ENCODE peak calls at places on chromosomes 6 and 20, in five cellular contexts. Y is SK-N-SH, X is HepG2, H is K562, A is HCT116. Z is an unnamed sample.

GRCh38 chr6:80174931-80175572 is 68.6 kb downstream of the BCKDHB start:
- DNase-seq in Y (no peak), X (no peak), H (no peak), A (no peak), Z (no peak)

GRCh38 chr20:14264869-14265268 is 72.5 kb downstream of the FLRT3 start:
- DNase-seq in A (no peak), Y (peak), H (no peak), X (peak), Z (peak)

GRCh38 chr6:15602144-15602543 is 60.7 kb downstream of the DTNBP1 start:
- DNase-seq in H (peak), X (no peak), A (no peak), Y (no peak), Z (no peak)

GRCh38 chr6:138833819-138834539 is 38.1 kb downstream of the ECT2L start:
- DNase-seq in H (no peak), A (no peak), Y (no peak), X (no peak), Z (no peak)

GRCh38 chr20:3041818-3042504 is 1.5 kb upstream of the GNRH2 start:
- DNase-seq in A (no peak), X (no peak), Y (no peak), H (no peak), Z (no peak)

GRCh38 chr6:14707971-14708465 is 537.9 kb upstream of the JARID2 start:
- DNase-seq in Y (no peak), A (no peak), H (no peak), X (no peak), Z (no peak)

GRCh38 chr20:36644032-36644712 is 1.8 kb downstream of the SLA2 start:
- DNase-seq in X (no peak), Y (no peak), A (no peak), H (no peak), Z (no peak)

GRCh38 chr6:37381579-37381978 is 27.8 kb downstream of the RNF8 start:
- DNase-seq in A (peak), H (peak), X (peak), Y (peak), Z (peak)

GRCh38 chr6:132909742-132910141 is 95.4 kb downstream of the RPS12 start:
- DNase-seq in Y (no peak), H (no peak), X (no peak), A (no peak), Z (no peak)

GRCh38 chr6:157233686-157234085 is 89.6 kb downstream of the TMEM242 start:
- DNase-seq in A (no peak), Y (no peak), H (no peak), X (no peak), Z (no peak)

GRCh38 chr6:15280023-15280422 is 34.2 kb downstream of the JARID2 start:
- DNase-seq in H (no peak), X (peak), Y (no peak), A (no peak), Z (no peak)

GRCh38 chr6:42907336-42907735 is 8.5 kb upstream of the PTCRA start:
- DNase-seq in H (no peak), A (no peak), Y (no peak), X (no peak), Z (no peak)

GRCh38 chr20:12729326-12729725 is 279.4 kb upstream of the SPTLC3 start:
- DNase-seq in H (no peak), Y (no peak), A (no peak), X (no peak), Z (no peak)

GRCh38 chr20:36645998-36646397 is at the start of gene SLA2:
- DNase-seq in A (no peak), Y (no peak), H (no peak), X (no peak), Z (no peak)

GRCh38 chr20:460707-461106 is 1.6 kb downstream of the TBC1D20 start:
- DNase-seq in Y (peak), H (no peak), X (peak), A (no peak), Z (peak)

GRCh38 chr6:144931172-144932035 is 646.3 kb downstream of the UTRN start:
- DNase-seq in Y (peak), H (peak), A (no peak), X (peak), Z (peak)

GRCh38 chr6:33954453-33954852 is 150.7 kb upstream of the MLN start:
- DNase-seq in Y (no peak), H (no peak), X (no peak), A (no peak), Z (no peak)

GRCh38 chr6:3962897-3963296 is 113.7 kb downstream of the FAM50B start:
- DNase-seq in Y (no peak), X (no peak), A (no peak), H (no peak), Z (peak)

GRCh38 chr20:23937303-23938117 is 51.1 kb downstream of the GGTLC1 start:
- DNase-seq in A (peak), Y (peak), X (peak), H (peak), Z (peak)

GRCh38 chr6:35474129-35474977 is 6.2 kb downstream of the RPL10A start:
- DNase-seq in H (no peak), Y (no peak), X (no peak), A (no peak), Z (no peak)

GRCh38 chr20:47654370-47654769 is 130.9 kb downstream of the SULF2 start:
- DNase-seq in A (no peak), H (no peak), X (no peak), Y (no peak), Z (no peak)

GRCh38 chr6:45445749-45446454 is 68.2 kb upstream of the SUPT3H start:
- DNase-seq in H (peak), A (peak), X (peak), Y (peak), Z (peak)

GRCh38 chr6:73523434-73524123 is 2.7 kb upstream of the EEF1A1 start:
- DNase-seq in H (peak), Y (no peak), X (peak), A (peak), Z (peak)

GRCh38 chr6:1285589-1286340 is 26.1 kb upstream of the FOXQ1 start:
- DNase-seq in Y (no peak), A (no peak), H (no peak), X (no peak), Z (no peak)

GRCh38 chr6:16067568-16067967 is 61.3 kb upstream of the MYLIP start:
- DNase-seq in H (no peak), Y (no peak), A (no peak), X (no peak), Z (no peak)

GRCh38 chr6:119895626-119896025 is 546.1 kb upstream of the MAN1A1 start:
- DNase-seq in X (no peak), A (no peak), Y (no peak), H (no peak), Z (no peak)

GRCh38 chr6:43806758-43807227 is 36.8 kb downstream of the VEGFA start:
- DNase-seq in H (no peak), A (no peak), Y (no peak), X (no peak), Z (no peak)

GRCh38 chr6:5851261-5851757 is 155.4 kb downstream of the NRN1 start:
- DNase-seq in A (no peak), H (peak), Y (no peak), X (no peak), Z (no peak)

GRCh38 chr6:138817799-138818198 is 21.9 kb downstream of the ECT2L start:
- DNase-seq in H (no peak), X (no peak), A (peak), Y (no peak), Z (peak)

GRCh38 chr6:91812596-91813274 is 1225.9 kb upstream of the MAP3K7 start:
- DNase-seq in Y (no peak), H (no peak), A (no peak), X (no peak), Z (no peak)

DNA sequence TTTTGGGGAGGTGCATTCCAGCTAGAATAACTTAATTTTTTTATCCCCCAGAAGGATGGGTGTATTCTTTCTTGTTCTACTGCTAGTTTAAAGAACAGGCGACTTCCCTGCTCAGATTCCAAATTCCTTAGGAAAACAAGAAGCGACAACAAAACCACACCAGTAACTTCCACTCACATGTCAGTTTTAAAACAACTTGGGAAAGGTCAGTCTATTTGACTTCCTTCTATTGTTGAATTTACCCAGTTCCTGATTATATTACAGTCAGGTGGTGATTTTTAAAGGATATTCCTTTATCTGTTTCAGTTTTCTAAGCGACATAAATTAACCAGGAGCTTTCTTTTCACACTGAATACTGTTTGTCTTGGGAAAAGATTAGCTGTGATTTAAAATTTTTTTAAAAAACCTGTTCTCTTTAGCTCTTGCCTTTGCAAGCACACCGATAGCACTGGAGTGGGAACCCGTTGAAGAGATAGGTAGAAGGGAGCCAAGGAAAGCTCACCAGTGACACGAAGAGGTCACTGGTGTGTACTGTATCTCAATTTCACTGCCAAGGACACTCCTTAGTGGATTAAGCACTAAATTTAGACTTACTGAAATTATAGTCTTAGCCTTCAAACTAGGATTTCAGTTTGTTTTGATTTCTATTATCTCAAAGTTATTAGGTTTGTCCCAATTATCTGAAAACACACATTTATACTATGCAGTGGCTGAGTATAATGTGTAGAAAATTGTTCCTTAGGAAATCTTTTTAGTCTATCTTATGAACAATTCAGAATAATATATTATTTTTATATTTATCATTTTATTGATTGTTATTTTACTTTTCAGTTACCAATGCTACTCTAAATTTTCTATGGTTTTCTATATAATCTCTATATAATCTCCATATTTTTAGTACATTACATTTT is 22.3 kb downstream of the MARCKS start:
- DNase-seq in A (peak), Y (peak), H (peak), X (peak), Z (no peak)
- TF ChIP-seq JUND in A (no peak), Y (no peak), H (no peak), X (no peak), Z (no peak)

GRCh38 chr6:81787313-81788068 is 35.0 kb upstream of the TENT5A start:
- DNase-seq in A (no peak), Y (no peak), H (no peak), X (peak), Z (no peak)

GRCh38 chr6:81786159-81786558 is 33.7 kb upstream of the TENT5A start:
- DNase-seq in H (no peak), A (no peak), Y (no peak), X (no peak), Z (no peak)

GRCh38 chr6:81783893-81784292 is 31.4 kb upstream of the TENT5A start:
- DNase-seq in A (no peak), Y (no peak), H (no peak), X (no peak), Z (no peak)

GRCh38 chr6:81788748-81789147 is 36.3 kb upstream of the TENT5A start:
- DNase-seq in H (no peak), Y (no peak), A (no peak), X (peak), Z (no peak)

GRCh38 chr6:81785340-81785739 is 32.9 kb upstream of the TENT5A start:
- DNase-seq in A (no peak), X (no peak), Y (no peak), H (no peak), Z (no peak)
- TF ChIP-seq JUND in A (no peak), X (no peak), Y (no peak), H (no peak), Z (no peak)

GRCh38 chr6:169890901-169891300 is 139.5 kb downstream of the ERMARD start:
- DNase-seq in X (no peak), A (no peak), Y (peak), H (no peak), Z (no peak)
- TF ChIP-seq JUND in X (no peak), A (no peak), Y (no peak), H (no peak), Z (no peak)

DNA sequence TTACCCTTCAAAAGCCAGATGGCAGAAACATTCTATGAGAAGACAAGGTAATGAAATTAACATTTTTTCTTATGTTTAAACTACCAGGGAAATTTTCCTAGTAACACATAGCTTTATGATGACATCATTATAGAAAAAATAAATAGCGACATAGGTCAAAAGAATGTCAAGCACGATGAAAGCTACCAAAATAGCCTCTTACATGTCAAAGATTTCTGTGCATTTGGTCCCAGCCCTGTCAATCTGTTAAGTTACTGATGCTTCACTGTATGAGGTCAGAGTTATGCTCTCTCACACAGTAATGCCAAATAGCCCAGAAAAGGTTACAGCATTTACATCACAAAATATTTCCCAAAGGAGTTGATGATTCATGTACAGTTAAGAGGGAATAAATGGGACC is 199.8 kb upstream of the DEFB112 start:
- DNase-seq in A (no peak), X (peak), H (no peak), Y (no peak), Z (peak)
- TF ChIP-seq JUND in A (no peak), X (no peak), H (no peak), Y (no peak), Z (no peak)

GRCh38 chr6:63573899-63574553 is 1.7 kb downstream of the LOC128125822 start:
- DNase-seq in Y (peak), H (peak), A (peak), X (peak), Z (no peak)
- TF ChIP-seq JUND in Y (no peak), H (no peak), A (no peak), X (no peak), Z (no peak)

DNA sequence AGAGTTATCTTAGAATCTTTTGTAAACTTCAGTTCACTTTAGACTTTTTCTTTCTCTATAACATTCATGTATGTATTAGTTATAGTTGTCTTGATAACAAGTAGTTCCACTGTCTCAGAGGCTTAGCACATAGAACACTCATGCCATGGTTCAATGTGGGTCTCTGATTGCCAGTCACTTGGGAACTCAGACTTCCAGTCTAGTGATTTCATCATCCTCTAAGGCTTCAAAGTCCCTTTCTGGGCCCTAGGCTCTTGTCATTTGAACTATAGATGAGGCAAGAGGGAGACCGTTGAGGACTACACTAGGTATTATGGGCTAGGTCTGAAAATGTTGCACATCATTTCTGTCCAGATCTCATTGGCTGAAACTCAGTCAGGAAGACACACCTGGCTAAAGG is 8.4 kb upstream of the EEF1E1 start:
- DNase-seq in X (peak), A (no peak), H (no peak), Y (no peak), Z (no peak)
- TF ChIP-seq JUND in X (no peak), A (no peak), H (no peak), Y (no peak), Z (no peak)

Z was measured in T47D.